ENCODE peak calls at places on chromosomes 4 and X, in eight cellular contexts. X, N, Z, K, Y, Q, L and E are unnamed samples.
A peak's percentile ranks its signal among the peaks of the same experiment; 100 is the strongest.

GRCh38 chr4:104491826-104492771 is 2.6 kb downstream of the CXXC4 start:
- DNase-seq in K (peak; percentile 16), Z (peak; percentile 22), Y (no peak), X (no peak), N (peak; percentile 3), L (no peak), Q (no peak), E (no peak)

GRCh38 chr4:336099-336892 is 1.3 kb upstream of the ZNF141 start:
- DNase-seq in K (no peak), X (no peak), Z (no peak), Q (no peak), L (peak; percentile 0), N (peak; percentile 47), Y (peak; percentile 3), E (no peak)

GRCh38 chr4:139656614-139657486 is 8.8 kb upstream of the MGST2 start:
- DNase-seq in K (peak; percentile 43), Y (peak; percentile 43), L (peak; percentile 70), Z (peak; percentile 72), Q (peak; percentile 46), X (peak; percentile 14), N (peak; percentile 72), E (peak; percentile 75)

GRCh38 chr4:24471623-24472510 is 112.5 kb downstream of the DHX15 start:
- DNase-seq in Q (no peak), Y (peak; percentile 15), Z (no peak), N (peak; percentile 30), K (no peak), L (peak; percentile 15), X (no peak), E (no peak)

GRCh38 chr4:100206850-100207249 is 16.6 kb upstream of the DDIT4L start:
- DNase-seq in N (no peak), Z (no peak), L (no peak), K (no peak), Q (no peak), X (no peak), Y (no peak), E (no peak)

GRCh38 chrX:151825927-151826471 is 86.7 kb upstream of the MAGEA4 start:
- DNase-seq in N (peak; percentile 25), Q (no peak), Y (no peak), K (no peak), Z (no peak), L (peak; percentile 51), X (no peak), E (peak; percentile 14)

GRCh38 chrX:129577877-129578276 is 37.8 kb downstream of the OCRL start:
- DNase-seq in K (no peak), Q (no peak), L (no peak), Z (no peak), N (no peak), X (no peak), Y (no peak), E (no peak)

GRCh38 chr4:24630937-24631336 is 46.6 kb upstream of the DHX15 start:
- DNase-seq in N (no peak), Z (no peak), Y (no peak), X (no peak), Q (no peak), L (no peak), K (no peak), E (no peak)

GRCh38 chrX:114580336-114580735 is 3.5 kb upstream of the HTR2C start:
- DNase-seq in K (no peak), Z (no peak), X (no peak), N (no peak), Q (no peak), Y (no peak), L (no peak), E (peak; percentile 4)

GRCh38 chr4:34826660-34827059 is 1417.7 kb downstream of the ARAP2 start:
- DNase-seq in Z (no peak), N (no peak), K (no peak), L (no peak), Q (no peak), X (no peak), Y (no peak), E (no peak)

GRCh38 chrX:54172455-54172854 is 10.6 kb downstream of the FAM120C start:
- DNase-seq in X (no peak), K (no peak), Z (no peak), Q (no peak), N (no peak), L (peak; percentile 10), Y (no peak), E (no peak)

GRCh38 chr4:165864228-165864627 is 8.8 kb upstream of the TLL1 start:
- DNase-seq in K (no peak), X (no peak), Z (no peak), Y (no peak), N (no peak), Q (no peak), L (peak; percentile 13), E (peak; percentile 7)

GRCh38 chr4:185011408-185011807 is 6.9 kb upstream of the HELT start:
- DNase-seq in N (no peak), L (no peak), Q (no peak), X (no peak), Z (no peak), Y (no peak), K (no peak), E (no peak)

GRCh38 chr4:105283501-105283900 is 136.8 kb downstream of the TET2 start:
- DNase-seq in Y (no peak), Q (no peak), L (no peak), Z (no peak), N (no peak), K (no peak), X (no peak), E (no peak)

GRCh38 chr4:44912980-44913379 is 186.6 kb upstream of the GNPDA2 start:
- DNase-seq in K (peak; percentile 3), N (no peak), X (no peak), Z (no peak), Y (no peak), Q (no peak), L (no peak), E (no peak)

GRCh38 chr4:75432683-75433082 is 81.5 kb downstream of the RCHY1 start:
- DNase-seq in N (peak; percentile 11), Y (no peak), K (no peak), Q (peak; percentile 11), X (no peak), Z (no peak), L (peak; percentile 16), E (peak; percentile 12)

GRCh38 chr4:139798456-139798855 is 132.8 kb downstream of the MGST2 start:
- DNase-seq in N (no peak), K (no peak), L (peak; percentile 13), Q (no peak), Y (no peak), X (no peak), Z (no peak), E (no peak)

GRCh38 chr4:16745009-16745408 is 153.4 kb downstream of the LDB2 start:
- DNase-seq in K (no peak), Y (no peak), N (peak; percentile 57), X (no peak), Z (no peak), L (no peak), Q (no peak), E (no peak)

GRCh38 chr4:41438564-41438963 is 99.4 kb upstream of the LIMCH1 start:
- DNase-seq in Q (no peak), Y (no peak), N (no peak), Z (no peak), K (no peak), L (peak; percentile 16), X (no peak), E (no peak)